ENCODE peak calls at places on chromosomes 12 and 14, in five cellular contexts. One of them, this sample, is unnamed.

GRCh38 chr12:124442772-124443445 is 124.5 kb downstream of the NCOR2 start:
- DNase-seq in HS-5: no peak
- DNase-seq in GF-D8: no peak
- DNase-seq in activated T-cell treated with anti-CD3 and anti-CD28 coated beads, Interleukin-2, amount 50 U/mL, for 24 hours: no peak
- DNase-seq in ELR: no peak
- DNase-seq in this sample: no peak

GRCh38 chr12:57983150-57983857 is 41.9 kb downstream of the ATP23 start:
- DNase-seq in HS-5: peak
- DNase-seq in GF-D8: peak
- DNase-seq in activated T-cell treated with anti-CD3 and anti-CD28 coated beads, Interleukin-2, amount 50 U/mL, for 24 hours: no peak
- DNase-seq in ELR: peak
- DNase-seq in this sample: no peak

GRCh38 chr14:96861568-96862310 is 64.6 kb downstream of the VRK1 start:
- DNase-seq in HS-5: no peak
- DNase-seq in GF-D8: no peak
- DNase-seq in activated T-cell treated with anti-CD3 and anti-CD28 coated beads, Interleukin-2, amount 50 U/mL, for 24 hours: no peak
- DNase-seq in ELR: no peak
- DNase-seq in this sample: no peak

GRCh38 chr12:106066051-106066705 is 72.6 kb downstream of the NUAK1 start:
- DNase-seq in HS-5: no peak
- DNase-seq in GF-D8: no peak
- DNase-seq in activated T-cell treated with anti-CD3 and anti-CD28 coated beads, Interleukin-2, amount 50 U/mL, for 24 hours: no peak
- DNase-seq in ELR: peak
- DNase-seq in this sample: no peak

GRCh38 chr12:75684678-75685620 is 173.5 kb upstream of the KRR1 start:
- DNase-seq in HS-5: no peak
- DNase-seq in GF-D8: no peak
- DNase-seq in activated T-cell treated with anti-CD3 and anti-CD28 coated beads, Interleukin-2, amount 50 U/mL, for 24 hours: no peak
- DNase-seq in ELR: peak
- DNase-seq in this sample: no peak

GRCh38 chr12:116015525-116015924 is 262.0 kb downstream of the MED13L start:
- DNase-seq in HS-5: no peak
- DNase-seq in GF-D8: no peak
- DNase-seq in activated T-cell treated with anti-CD3 and anti-CD28 coated beads, Interleukin-2, amount 50 U/mL, for 24 hours: no peak
- DNase-seq in ELR: peak
- DNase-seq in this sample: no peak

GRCh38 chr12:53101931-53102781 is 1.1 kb upstream of the SOAT2 start:
- DNase-seq in HS-5: no peak
- DNase-seq in GF-D8: no peak
- DNase-seq in activated T-cell treated with anti-CD3 and anti-CD28 coated beads, Interleukin-2, amount 50 U/mL, for 24 hours: no peak
- DNase-seq in ELR: no peak
- DNase-seq in this sample: no peak

GRCh38 chr12:42421844-42422779 is 96.1 kb downstream of the PPHLN1 start:
- DNase-seq in HS-5: no peak
- DNase-seq in GF-D8: peak
- DNase-seq in activated T-cell treated with anti-CD3 and anti-CD28 coated beads, Interleukin-2, amount 50 U/mL, for 24 hours: no peak
- DNase-seq in ELR: peak
- DNase-seq in this sample: no peak

GRCh38 chr14:64475585-64476273 is 10.4 kb downstream of the AKAP5 start:
- DNase-seq in HS-5: no peak
- DNase-seq in GF-D8: no peak
- DNase-seq in activated T-cell treated with anti-CD3 and anti-CD28 coated beads, Interleukin-2, amount 50 U/mL, for 24 hours: no peak
- DNase-seq in ELR: no peak
- DNase-seq in this sample: no peak

GRCh38 chr14:105528197-105528858 is 1.9 kb downstream of the TMEM121 start:
- DNase-seq in HS-5: peak
- DNase-seq in GF-D8: peak
- DNase-seq in activated T-cell treated with anti-CD3 and anti-CD28 coated beads, Interleukin-2, amount 50 U/mL, for 24 hours: peak
- DNase-seq in ELR: peak
- DNase-seq in this sample: no peak

GRCh38 chr12:91985002-91985767 is 160.5 kb downstream of the BTG1 start:
- DNase-seq in HS-5: no peak
- DNase-seq in GF-D8: no peak
- DNase-seq in activated T-cell treated with anti-CD3 and anti-CD28 coated beads, Interleukin-2, amount 50 U/mL, for 24 hours: no peak
- DNase-seq in ELR: peak
- DNase-seq in this sample: no peak

GRCh38 chr14:103908580-103908979 is 19.7 kb upstream of the TDRD9 start:
- DNase-seq in HS-5: no peak
- DNase-seq in GF-D8: no peak
- DNase-seq in activated T-cell treated with anti-CD3 and anti-CD28 coated beads, Interleukin-2, amount 50 U/mL, for 24 hours: no peak
- DNase-seq in ELR: no peak
- DNase-seq in this sample: no peak

GRCh38 chr14:79605863-79606262 is 605.4 kb downstream of the DIO2 start:
- DNase-seq in HS-5: no peak
- DNase-seq in GF-D8: no peak
- DNase-seq in activated T-cell treated with anti-CD3 and anti-CD28 coated beads, Interleukin-2, amount 50 U/mL, for 24 hours: no peak
- DNase-seq in ELR: no peak
- DNase-seq in this sample: no peak

GRCh38 chr14:94671870-94672444 is 59.8 kb downstream of the SERPINA3 start:
- DNase-seq in HS-5: no peak
- DNase-seq in GF-D8: no peak
- DNase-seq in activated T-cell treated with anti-CD3 and anti-CD28 coated beads, Interleukin-2, amount 50 U/mL, for 24 hours: no peak
- DNase-seq in ELR: no peak
- DNase-seq in this sample: no peak

GRCh38 chr12:124733086-124733485 is 130.6 kb downstream of the SCARB1 start:
- DNase-seq in HS-5: no peak
- DNase-seq in GF-D8: no peak
- DNase-seq in activated T-cell treated with anti-CD3 and anti-CD28 coated beads, Interleukin-2, amount 50 U/mL, for 24 hours: no peak
- DNase-seq in ELR: no peak
- DNase-seq in this sample: no peak

GRCh38 chr12:24191117-24191516 is 241.6 kb upstream of the SOX5 start:
- DNase-seq in HS-5: no peak
- DNase-seq in GF-D8: no peak
- DNase-seq in activated T-cell treated with anti-CD3 and anti-CD28 coated beads, Interleukin-2, amount 50 U/mL, for 24 hours: no peak
- DNase-seq in ELR: no peak
- DNase-seq in this sample: no peak

GRCh38 chr14:68935761-68936209 is 43.3 kb downstream of the ACTN1 start:
- DNase-seq in HS-5: no peak
- DNase-seq in GF-D8: no peak
- DNase-seq in activated T-cell treated with anti-CD3 and anti-CD28 coated beads, Interleukin-2, amount 50 U/mL, for 24 hours: no peak
- DNase-seq in ELR: no peak
- DNase-seq in this sample: no peak

GRCh38 chr14:61247935-61248334 is 33.2 kb downstream of the TMEM30B start:
- DNase-seq in HS-5: peak
- DNase-seq in GF-D8: no peak
- DNase-seq in activated T-cell treated with anti-CD3 and anti-CD28 coated beads, Interleukin-2, amount 50 U/mL, for 24 hours: no peak
- DNase-seq in ELR: peak
- DNase-seq in this sample: no peak

GRCh38 chr12:24012528-24012927 is 63.1 kb upstream of the SOX5 start:
- DNase-seq in HS-5: no peak
- DNase-seq in GF-D8: no peak
- DNase-seq in activated T-cell treated with anti-CD3 and anti-CD28 coated beads, Interleukin-2, amount 50 U/mL, for 24 hours: no peak
- DNase-seq in ELR: peak
- DNase-seq in this sample: no peak

GRCh38 chr12:68675098-68675842 is 11.5 kb upstream of the NUP107 start:
- DNase-seq in HS-5: no peak
- DNase-seq in GF-D8: no peak
- DNase-seq in activated T-cell treated with anti-CD3 and anti-CD28 coated beads, Interleukin-2, amount 50 U/mL, for 24 hours: peak
- DNase-seq in ELR: no peak
- DNase-seq in this sample: no peak

GRCh38 chr14:99230271-99231141 is 41.5 kb downstream of the BCL11B start:
- DNase-seq in HS-5: no peak
- DNase-seq in GF-D8: no peak
- DNase-seq in activated T-cell treated with anti-CD3 and anti-CD28 coated beads, Interleukin-2, amount 50 U/mL, for 24 hours: peak
- DNase-seq in ELR: no peak
- DNase-seq in this sample: no peak

GRCh38 chr14:67517083-67517482 is 16.0 kb upstream of the PLEKHH1 start:
- DNase-seq in HS-5: no peak
- DNase-seq in GF-D8: no peak
- DNase-seq in activated T-cell treated with anti-CD3 and anti-CD28 coated beads, Interleukin-2, amount 50 U/mL, for 24 hours: no peak
- DNase-seq in ELR: peak
- DNase-seq in this sample: no peak

GRCh38 chr14:104864267-104865068 is 600 bp upstream of the CEP170B start:
- DNase-seq in HS-5: no peak
- DNase-seq in GF-D8: no peak
- DNase-seq in activated T-cell treated with anti-CD3 and anti-CD28 coated beads, Interleukin-2, amount 50 U/mL, for 24 hours: no peak
- DNase-seq in ELR: no peak
- DNase-seq in this sample: no peak

GRCh38 chr12:59672273-59672672 is 76.4 kb downstream of the SLC16A7 start:
- DNase-seq in HS-5: no peak
- DNase-seq in GF-D8: no peak
- DNase-seq in activated T-cell treated with anti-CD3 and anti-CD28 coated beads, Interleukin-2, amount 50 U/mL, for 24 hours: no peak
- DNase-seq in ELR: no peak
- DNase-seq in this sample: no peak

GRCh38 chr12:30506411-30506810 is 189.3 kb downstream of the IPO8 start:
- DNase-seq in HS-5: no peak
- DNase-seq in GF-D8: no peak
- DNase-seq in activated T-cell treated with anti-CD3 and anti-CD28 coated beads, Interleukin-2, amount 50 U/mL, for 24 hours: no peak
- DNase-seq in ELR: no peak
- DNase-seq in this sample: no peak

GRCh38 chr12:113295846-113296556 is 38.9 kb downstream of the SLC8B1 start:
- DNase-seq in HS-5: no peak
- DNase-seq in GF-D8: no peak
- DNase-seq in activated T-cell treated with anti-CD3 and anti-CD28 coated beads, Interleukin-2, amount 50 U/mL, for 24 hours: no peak
- DNase-seq in ELR: no peak
- DNase-seq in this sample: no peak

GRCh38 chr12:28708918-28709371 is 440.1 kb upstream of the FAR2 start:
- DNase-seq in HS-5: no peak
- DNase-seq in GF-D8: no peak
- DNase-seq in activated T-cell treated with anti-CD3 and anti-CD28 coated beads, Interleukin-2, amount 50 U/mL, for 24 hours: no peak
- DNase-seq in ELR: no peak
- DNase-seq in this sample: no peak

This sample was measured in SIG-M5.